ENCODE peak calls at places on chromosomes 13 and 19, in six cellular contexts. L is K562, T is foreskin keratinocyte, F is mucosa of descending colon, G is tibial nerve, Y is adipocyte. Q is an unnamed sample.

GRCh38 chr19:5627395-5627904 is 4.6 kb downstream of the SAFB start:
- DNase-seq in L (peak; percentile 49), G (peak; percentile 36), T (no peak), F (peak; percentile 74), Y (no peak), Q (no peak)

GRCh38 chr13:46992383-46992952 is 95.6 kb upstream of the HTR2A start:
- DNase-seq in T (no peak), Y (no peak), F (no peak), L (peak; percentile 11), G (no peak), Q (peak; percentile 25)

GRCh38 chr19:35347171-35347929 is at the start of gene FFAR1:
- DNase-seq in Y (no peak), G (no peak), F (peak; percentile 44), T (no peak), L (no peak), Q (no peak)

GRCh38 chr19:17331254-17331558 is 3.4 kb downstream of the ANO8 start:
- DNase-seq in Y (no peak), T (no peak), G (no peak), L (no peak), F (peak; percentile 50), Q (no peak)

GRCh38 chr13:30355405-30355741 is 48.0 kb upstream of the KATNAL1 start:
- DNase-seq in L (peak; percentile 51), T (no peak), F (no peak), G (no peak), Y (no peak), Q (peak; percentile 30)

GRCh38 chr19:52094526-52094925 is 1.0 kb downstream of the ZNF841 start:
- DNase-seq in L (no peak), F (no peak), T (no peak), Y (peak; percentile 30), G (no peak), Q (no peak)

GRCh38 chr19:41411682-41412265 is 14.2 kb downstream of the BCKDHA start:
- DNase-seq in T (no peak), G (no peak), Y (no peak), F (no peak), L (no peak), Q (no peak)

GRCh38 chr13:19605161-19605955 is 28.1 kb upstream of the MPHOSPH8 start:
- DNase-seq in G (no peak), T (peak; percentile 95), L (no peak), Y (no peak), F (no peak), Q (no peak)

GRCh38 chr13:78659450-78660110 is 625 bp upstream of the OBI1 start:
- DNase-seq in G (no peak), L (no peak), T (peak; percentile 18), F (no peak), Y (no peak), Q (no peak)

GRCh38 chr19:55442372-55443044 is 592 bp downstream of the SHISA7 start:
- DNase-seq in F (no peak), T (no peak), G (no peak), L (peak; percentile 71), Y (no peak), Q (no peak)

GRCh38 chr13:59121507-59121906 is 1042.2 kb downstream of the DIAPH3 start:
- DNase-seq in G (no peak), L (no peak), T (peak; percentile 72), Y (no peak), F (no peak), Q (no peak)

GRCh38 chr13:58151452-58151851 is 519.9 kb downstream of the PCDH17 start:
- DNase-seq in L (no peak), F (no peak), Y (no peak), T (no peak), G (no peak), Q (no peak)

GRCh38 chr19:33329727-33330126 is 27.4 kb upstream of the CEBPA start:
- DNase-seq in G (no peak), T (no peak), L (no peak), Y (no peak), F (no peak), Q (no peak)

GRCh38 chr19:53183146-53183545 is 10.0 kb downstream of the ZNF665 start:
- DNase-seq in Y (peak; percentile 55), G (no peak), L (no peak), T (no peak), F (no peak), Q (no peak)

GRCh38 chr19:33290956-33291622 is 11.2 kb downstream of the CEBPA start:
- DNase-seq in T (peak; percentile 68), L (no peak), Y (no peak), G (no peak), F (peak; percentile 80), Q (no peak)

GRCh38 chr19:8161135-8161646 is 11.8 kb upstream of the FBN3 start:
- DNase-seq in L (peak; percentile 68), Y (no peak), G (no peak), T (peak; percentile 27), F (no peak), Q (peak; percentile 24)

GRCh38 chr13:113058988-113059850 is 46.4 kb upstream of the F7 start:
- DNase-seq in T (peak; percentile 11), L (no peak), Y (no peak), F (peak; percentile 25), G (no peak), Q (no peak)

GRCh38 chr13:105035092-105035491 is 1500.4 kb downstream of the EFNB2 start:
- DNase-seq in L (no peak), G (no peak), Y (no peak), F (no peak), T (no peak), Q (no peak)

GRCh38 chr13:47539317-47539716 is 461.8 kb downstream of the SUCLA2 start:
- DNase-seq in G (no peak), T (no peak), Y (no peak), L (no peak), F (no peak), Q (no peak)

GRCh38 chr13:105599477-105600037 is 935.9 kb downstream of the EFNB2 start:
- DNase-seq in T (no peak), F (no peak), Y (no peak), G (no peak), L (no peak), Q (no peak)

DNA sequence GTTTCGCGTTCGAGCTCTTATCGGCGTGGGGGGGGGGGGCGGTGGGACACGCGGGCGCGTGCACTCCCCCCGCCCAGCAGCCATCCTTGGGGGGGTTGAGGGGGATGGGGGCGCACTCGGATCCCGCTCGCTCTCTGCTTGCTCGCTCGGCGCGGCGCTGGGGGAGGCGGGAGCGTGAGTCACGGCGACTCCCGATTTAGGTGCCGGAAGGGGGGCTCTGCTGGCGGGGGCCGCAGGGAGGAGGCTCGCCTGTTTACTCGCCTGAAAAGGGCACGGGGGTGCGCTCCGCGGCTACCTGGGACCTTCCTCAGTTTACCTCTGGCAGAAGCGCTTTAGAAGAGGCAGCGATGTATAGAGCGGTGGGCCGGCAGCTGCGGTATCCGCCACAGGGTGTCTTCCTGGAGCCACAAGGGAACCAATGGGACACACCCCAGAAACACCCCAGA is 1.1 kb upstream of the PDE4A start:
- DNase-seq in G (no peak), T (no peak), F (no peak), L (peak; percentile 65), Y (peak; percentile 51), Q (peak; percentile 47)
- H3K4me1 ChIP-seq in G (peaks cover 36% of the 10 kb centered on the region), T (no peaks in the 10 kb centered on the region), F (peaks cover 33% of the 10 kb centered on the region), L (peaks cover 42% of the 10 kb centered on the region), Y (peaks cover 21% of the 10 kb centered on the region), Q (peaks cover 32% of the 10 kb centered on the region)

GRCh38 chr19:38700350-38700932 is 43.8 kb downstream of the CAPN12 start:
- DNase-seq in L (no peak), T (no peak), F (no peak), G (no peak), Y (no peak), Q (no peak)
- H3K4me1 ChIP-seq in L (no peaks in the 10 kb centered on the region), T (peaks cover 25% of the 10 kb centered on the region), F (peaks cover 48% of the 10 kb centered on the region), G (peaks cover 72% of the 10 kb centered on the region), Y (peaks cover 16% of the 10 kb centered on the region), Q (no peaks in the 10 kb centered on the region)

GRCh38 chr19:1218751-1219567 is 13.4 kb downstream of the STK11 start:
- DNase-seq in L (no peak), Y (no peak), T (no peak), G (no peak), F (no peak), Q (no peak)
- H3K4me1 ChIP-seq in L (peaks cover 13% of the 10 kb centered on the region), Y (peaks cover 19% of the 10 kb centered on the region), T (peaks cover 13% of the 10 kb centered on the region), G (peaks cover 59% of the 10 kb centered on the region), F (peaks cover 16% of the 10 kb centered on the region), Q (no peaks in the 10 kb centered on the region)

GRCh38 chr13:110524484-110525254 is 36.9 kb downstream of the RAB20 start:
- DNase-seq in L (peak; percentile 21), F (peak; percentile 89), T (no peak), G (no peak), Y (no peak), Q (no peak)
- H3K4me1 ChIP-seq in L (peaks cover 13% of the 10 kb centered on the region), F (peaks cover 62% of the 10 kb centered on the region), T (no peaks in the 10 kb centered on the region), G (peaks cover 67% of the 10 kb centered on the region), Y (peaks cover 53% of the 10 kb centered on the region), Q (no peaks in the 10 kb centered on the region)

DNA sequence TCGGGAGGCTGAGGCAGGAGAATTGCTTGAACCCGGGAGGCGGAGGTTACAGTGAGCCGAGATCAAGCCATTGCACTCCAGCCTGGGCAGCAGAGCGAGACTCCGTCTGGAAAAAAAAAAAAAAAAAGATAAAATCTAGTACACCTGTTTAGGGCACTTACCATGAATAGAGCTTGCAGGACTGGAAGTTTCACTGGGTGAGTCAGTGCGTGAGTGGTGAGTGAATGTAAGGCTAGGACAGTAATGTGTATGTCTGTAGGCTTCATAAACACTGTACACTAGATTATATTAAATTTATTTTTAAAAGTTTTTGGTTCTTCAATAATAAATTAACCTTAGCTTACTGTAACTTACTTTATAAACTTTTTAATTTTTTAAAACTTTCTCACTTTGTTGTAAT is 22.9 kb downstream of the PPP5C start:
- DNase-seq in T (peak; percentile 85), F (no peak), L (no peak), G (no peak), Y (no peak), Q (no peak)
- H3K4me1 ChIP-seq in T (peaks cover 30% of the 10 kb centered on the region), F (peaks cover 18% of the 10 kb centered on the region), L (no peaks in the 10 kb centered on the region), G (peaks cover 14% of the 10 kb centered on the region), Y (peaks cover 16% of the 10 kb centered on the region), Q (no peaks in the 10 kb centered on the region)

DNA sequence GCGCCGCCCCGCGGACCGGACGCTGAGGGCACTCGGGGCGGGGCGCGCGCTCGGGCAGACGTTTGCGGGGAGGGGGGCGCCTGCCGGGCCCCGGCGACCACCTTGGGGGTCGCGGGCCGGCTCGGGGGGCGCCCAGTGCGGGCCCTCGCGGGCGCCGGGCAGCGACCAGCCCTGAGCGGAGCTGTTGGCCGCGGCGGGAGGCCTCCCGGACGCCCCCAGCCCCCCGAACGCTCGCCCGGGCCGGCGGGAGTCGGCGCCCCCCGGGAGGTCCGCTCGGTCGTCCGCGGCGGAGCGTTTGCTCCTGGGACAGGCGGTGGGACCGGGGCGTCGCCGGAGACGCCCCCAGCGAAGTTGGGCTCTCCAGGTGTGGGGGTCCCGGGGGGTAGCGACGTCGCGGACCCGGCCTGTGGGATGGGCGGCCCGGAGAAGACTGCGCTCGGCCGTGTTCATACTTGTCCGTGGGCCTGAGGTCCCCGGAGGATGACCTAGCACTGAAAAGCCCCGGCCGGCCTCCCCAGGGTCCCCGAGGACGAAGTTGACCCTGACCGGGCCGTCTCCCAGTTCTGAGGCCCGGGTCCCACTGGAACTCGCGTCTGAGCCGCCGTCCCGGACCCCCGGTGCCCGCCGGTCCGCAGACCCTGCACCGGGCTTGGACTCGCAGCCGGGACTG is 620 bp downstream of the STK11 start:
- DNase-seq in G (no peak), T (no peak), L (no peak), Y (peak; percentile 28), F (no peak), Q (no peak)
- H3K4me1 ChIP-seq in G (peaks cover 44% of the 10 kb centered on the region), T (peaks cover 10% of the 10 kb centered on the region), L (peaks cover 44% of the 10 kb centered on the region), Y (peaks cover 41% of the 10 kb centered on the region), F (peaks cover 58% of the 10 kb centered on the region), Q (peaks cover 3% of the 10 kb centered on the region)